ENCODE peak calls at places on chromosomes 6 and 20, in four cellular contexts. R is A549, J is endothelial cell of umbilical vein, Y is HepG2. F is an unnamed sample.

GRCh38 chr6:7139835-7140470 is 32.2 kb downstream of the RREB1 start:
- DNase-seq in J (no peak), Y (peak), R (no peak), F (no peak)

GRCh38 chr6:23301546-23301945 is 732.2 kb downstream of the HDGFL1 start:
- DNase-seq in R (no peak), Y (no peak), J (no peak), F (no peak)

GRCh38 chr6:39471954-39472659 is 149.6 kb upstream of the KCNK16 start:
- DNase-seq in J (no peak), R (no peak), Y (no peak), F (no peak)

GRCh38 chr6:35897486-35897885 is 23.4 kb downstream of the SRPK1 start:
- DNase-seq in R (no peak), Y (no peak), J (no peak), F (no peak)

GRCh38 chr6:65545920-65546319 is 161.1 kb downstream of the EYS start:
- DNase-seq in Y (no peak), J (no peak), R (no peak), F (peak)

GRCh38 chr6:168643401-168643800 is 202.4 kb downstream of the SMOC2 start:
- DNase-seq in J (no peak), R (no peak), Y (no peak), F (no peak)

GRCh38 chr20:11271920-11272594 is 598.3 kb upstream of the JAG1 start:
- DNase-seq in R (no peak), J (no peak), Y (no peak), F (no peak)

GRCh38 chr6:127376685-127377084 is 33.3 kb upstream of the ECHDC1 start:
- DNase-seq in Y (no peak), R (no peak), J (no peak), F (no peak)

GRCh38 chr6:102474041-102474807 is 1080.7 kb downstream of the GRIK2 start:
- DNase-seq in R (no peak), J (no peak), Y (no peak), F (peak)

GRCh38 chr6:30759575-30760239 is 15.4 kb upstream of the IER3 start:
- DNase-seq in J (peak), Y (peak), R (peak), F (no peak)

GRCh38 chr6:35489995-35490791 is 6.7 kb downstream of the TEAD3 start:
- DNase-seq in Y (no peak), J (no peak), R (no peak), F (peak)

GRCh38 chr6:105087571-105088211 is 92.1 kb downstream of the POPDC3 start:
- DNase-seq in Y (peak), R (peak), J (peak), F (peak)

GRCh38 chr20:2101057-2101934 is at the start of gene STK35:
- DNase-seq in J (peak), Y (no peak), R (peak), F (peak)

GRCh38 chr6:123715243-123715863 is 78.6 kb upstream of the TRDN start:
- DNase-seq in Y (peak), J (peak), R (peak), F (peak)

GRCh38 chr6:34056301-34056700 is 89.6 kb downstream of the GRM4 start:
- DNase-seq in Y (no peak), J (peak), R (peak), F (no peak)

GRCh38 chr6:54031194-54031593 is 80.0 kb upstream of the MLIP start:
- DNase-seq in J (no peak), R (no peak), Y (no peak), F (no peak)

GRCh38 chr6:117918454-117918853 is 11.4 kb downstream of the SLC35F1 start:
- DNase-seq in Y (no peak), R (no peak), J (no peak), F (peak)

GRCh38 chr6:27091661-27092315 is 155.7 kb upstream of the PRSS16 start:
- DNase-seq in Y (peak), R (peak), J (peak), F (peak)

GRCh38 chr6:5422321-5422915 is 161.1 kb downstream of the FARS2 start:
- DNase-seq in R (peak), Y (peak), J (peak), F (peak)

GRCh38 chr20:39861381-39861780 is 827.7 kb downstream of the MAFB start:
- DNase-seq in R (no peak), Y (no peak), J (no peak), F (no peak)

GRCh38 chr20:34069341-34070078 is 42.5 kb downstream of the EIF2S2 start:
- DNase-seq in R (peak), J (peak), Y (peak), F (peak)

GRCh38 chr6:133179483-133179882 is 61.7 kb upstream of the EYA4 start:
- DNase-seq in Y (no peak), R (no peak), J (no peak), F (no peak)

GRCh38 chr20:50385733-50386640 is 124.2 kb upstream of the PTPN1 start:
- DNase-seq in Y (no peak), R (no peak), J (no peak), F (no peak)

GRCh38 chr6:26398555-26398954 is 3.5 kb upstream of the BTN3A1 start:
- DNase-seq in R (no peak), Y (no peak), J (no peak), F (no peak)

GRCh38 chr6:145070791-145071190 is 664.5 kb downstream of the EPM2A start:
- DNase-seq in J (no peak), Y (no peak), R (no peak), F (no peak)

GRCh38 chr6:166947251-166947650 is 9.1 kb downstream of the RNASET2 start:
- DNase-seq in J (no peak), Y (no peak), R (no peak), F (no peak)

GRCh38 chr6:157170535-157170934 is 152.8 kb downstream of the TMEM242 start:
- DNase-seq in Y (no peak), R (no peak), J (no peak), F (no peak)

GRCh38 chr6:87905101-87905517 is 142.5 kb upstream of the SPACA1 start:
- DNase-seq in J (no peak), Y (no peak), R (no peak), F (no peak)

GRCh38 chr20:1935696-1936366 is 40.6 kb downstream of the SIRPA start:
- DNase-seq in J (no peak), Y (no peak), R (no peak), F (no peak)

GRCh38 chr6:169868458-169868857 is 117.0 kb downstream of the ERMARD start:
- DNase-seq in J (no peak), Y (no peak), R (no peak), F (peak)

GRCh38 chr6:111534366-111534765 is 51.3 kb upstream of the REV3L start:
- DNase-seq in R (peak), Y (no peak), J (peak), F (peak)

GRCh38 chr20:25338112-25339023 is 52.3 kb downstream of the ABHD12 start:
- DNase-seq in J (no peak), R (peak), Y (peak), F (no peak)

DNA sequence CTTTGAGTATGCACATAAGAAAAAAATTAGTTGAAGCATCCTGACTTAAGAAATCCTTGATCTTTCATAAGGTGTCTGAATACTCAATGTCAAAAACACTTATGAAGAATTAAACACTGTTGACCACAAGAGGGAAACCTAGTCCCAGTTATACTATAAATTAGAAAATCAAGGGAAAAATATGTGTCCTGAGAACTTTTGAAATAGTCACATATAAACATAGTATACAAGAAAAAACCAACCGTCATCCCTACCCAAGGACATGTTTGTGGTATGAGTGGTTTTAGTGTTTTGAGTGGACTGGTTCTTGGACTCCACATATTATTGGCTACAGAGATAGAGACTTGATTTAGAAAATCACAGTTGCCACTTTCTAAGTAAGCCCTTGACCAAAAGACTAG is 7.6 kb upstream of the HLA-DRA start:
- DNase-seq in Y (peak), R (peak), J (peak), F (peak)
- TF ChIP-seq MAX in Y (no peak), R (no peak), J (no peak), F (no peak)

GRCh38 chr6:2848851-2849250 is 7.2 kb upstream of the SERPINB1 start:
- DNase-seq in Y (no peak), J (no peak), R (no peak), F (no peak)
- TF ChIP-seq MYC in Y (no peak), J (no peak), R (no peak), F (no peak)

DNA sequence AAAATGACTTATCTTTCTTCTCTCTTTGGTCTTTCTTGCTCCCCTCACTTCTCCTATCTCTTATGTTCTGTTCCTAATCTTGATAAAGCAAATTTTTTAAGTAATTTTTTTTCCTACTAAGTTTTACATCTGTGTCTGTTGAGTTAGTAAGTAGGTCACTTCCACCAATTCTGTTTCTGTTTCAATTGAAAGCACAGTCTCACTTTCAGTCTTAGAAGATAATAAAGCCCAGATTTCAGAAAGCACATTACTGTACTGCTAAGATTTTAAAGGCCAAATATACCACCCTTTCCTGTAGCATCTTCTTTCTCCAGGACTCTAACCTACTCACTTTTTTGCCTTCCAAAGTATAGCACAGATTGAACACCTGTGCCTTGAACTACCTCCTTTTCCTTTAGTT is 866.1 kb upstream of the ADGRB3 start:
- DNase-seq in R (no peak), J (no peak), Y (no peak), F (no peak)
- TF ChIP-seq MAX in R (no peak), J (no peak), Y (no peak), F (no peak)

DNA sequence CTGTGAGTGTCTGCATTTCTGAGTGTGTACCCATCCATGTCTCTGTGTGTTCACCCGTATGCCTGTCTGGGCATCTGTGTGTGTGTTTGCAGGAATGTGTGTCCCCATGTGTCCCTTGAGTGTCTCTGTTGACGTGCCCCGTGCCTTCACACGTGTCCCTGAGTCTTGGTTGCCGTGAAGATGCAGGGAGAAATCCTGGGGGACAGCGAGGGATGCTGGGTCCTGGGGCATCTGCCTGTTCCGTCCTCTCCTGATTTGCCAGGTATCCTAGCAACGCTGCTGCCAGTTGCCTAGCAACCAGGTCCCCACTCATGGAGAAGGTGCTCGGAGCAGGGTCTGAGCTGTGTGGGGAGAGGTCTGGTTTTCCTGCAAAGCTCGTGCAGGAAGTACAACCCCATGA is 6.0 kb upstream of the LKAAEAR1 start:
- DNase-seq in Y (no peak), R (no peak), J (no peak), F (no peak)
- TF ChIP-seq MYC in Y (no peak), R (no peak), J (no peak), F (no peak)

DNA sequence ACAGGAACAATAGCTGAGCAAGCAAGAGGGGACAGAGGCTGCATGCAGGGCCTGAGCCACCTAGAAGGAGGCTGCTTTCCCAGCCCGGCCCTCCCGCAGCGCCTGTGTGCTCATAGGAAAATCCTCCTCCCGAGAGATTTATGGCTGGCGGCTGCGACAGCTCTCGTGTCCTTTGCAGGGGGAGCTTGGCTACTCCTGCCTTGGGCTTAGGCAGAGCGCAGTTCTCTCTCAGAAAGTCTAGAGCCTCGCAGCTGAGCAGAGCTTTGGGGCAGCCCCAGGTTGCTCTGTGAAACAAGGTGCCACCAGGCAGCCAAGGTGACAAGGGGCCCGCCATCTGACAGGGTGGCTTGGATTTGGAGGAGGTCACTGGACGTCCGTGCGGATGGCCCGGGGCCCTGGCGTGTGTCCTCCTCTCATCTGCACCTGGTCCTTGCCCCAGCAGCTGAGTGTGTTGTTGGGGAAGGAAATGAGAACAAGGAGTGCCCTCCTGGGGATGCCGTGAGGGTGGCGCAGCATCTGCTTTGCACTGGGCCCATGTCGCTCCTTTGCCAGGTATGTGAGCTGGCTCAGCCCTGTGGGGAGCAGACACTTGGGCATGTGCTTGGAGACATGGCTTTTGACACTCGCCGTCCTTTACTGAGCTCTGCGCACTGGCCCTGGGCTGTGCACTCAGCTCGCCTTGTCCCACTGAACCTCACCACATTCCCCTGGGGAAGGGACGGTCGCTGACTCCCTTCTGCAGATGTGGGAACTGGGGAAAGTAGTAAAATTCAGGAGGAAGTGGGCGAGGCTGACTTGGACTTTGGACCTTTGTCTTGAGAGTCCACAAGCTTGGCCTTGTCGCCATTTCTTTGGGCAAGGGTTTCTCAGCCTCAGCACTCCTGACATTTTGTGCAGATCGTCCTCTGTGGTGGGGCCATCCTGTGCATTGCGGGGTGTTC is 41.9 kb downstream of the EDN3 start:
- DNase-seq in R (no peak), Y (no peak), J (no peak), F (peak)
- TF ChIP-seq MAX in R (no peak), Y (no peak), J (no peak), F (no peak)

DNA sequence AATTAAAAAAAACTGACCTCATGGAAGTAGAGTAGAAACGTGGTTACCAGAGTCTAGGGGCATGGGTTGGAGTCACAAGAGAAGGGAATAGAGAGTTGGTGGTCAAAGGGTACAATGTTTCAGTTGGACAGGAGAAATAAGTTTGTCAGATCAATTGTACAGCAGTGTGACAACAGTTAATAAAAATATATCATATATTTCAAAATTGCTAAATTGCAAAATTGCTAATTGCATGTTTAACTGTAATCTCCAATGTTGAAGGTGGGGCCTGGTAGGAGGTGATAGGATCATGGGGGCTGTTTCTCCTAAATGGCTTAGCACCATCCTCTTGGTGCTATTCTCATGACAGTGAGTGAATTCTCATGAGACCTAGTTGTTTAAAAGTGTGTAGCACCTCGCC is 163.5 kb upstream of the SIM1 start:
- DNase-seq in Y (no peak), R (no peak), J (no peak), F (peak)
- TF ChIP-seq MYC in Y (no peak), R (no peak), J (no peak), F (no peak)

GRCh38 chr20:57396638-57397003 is 5.4 kb downstream of the RBM38 start:
- DNase-seq in R (no peak), Y (no peak), J (no peak), F (no peak)

GRCh38 chr20:57398231-57398821 is 7.1 kb downstream of the RBM38 start:
- DNase-seq in J (no peak), R (no peak), Y (no peak), F (peak)

GRCh38 chr20:57397693-57398108 is 6.5 kb downstream of the RBM38 start:
- DNase-seq in J (no peak), R (no peak), Y (no peak), F (peak)

GRCh38 chr20:57396212-57396611 is 5.0 kb downstream of the RBM38 start:
- DNase-seq in R (no peak), J (no peak), Y (no peak), F (no peak)

GRCh38 chr20:57397004-57397692 is 6.0 kb downstream of the RBM38 start:
- DNase-seq in Y (no peak), J (no peak), R (no peak), F (peak)
- TF ChIP-seq MAX in Y (no peak), J (no peak), R (no peak), F (no peak)

F was measured in NB4.